ENCODE peak calls at places on chromosomes 6 and 20, in five cellular contexts. K is mucosa of gallbladder; F is stimulated activated naive B cell treated with anti-CD40 and anti-IgM and Interleukin-4, amounts not matched to agents 10 μg/mL and 1 μg/mL and 100 μg/mL, for 72 hours; R is NCI-H1092 treated with DMSO at 0.1 percent for 48 hours; Y is HEK293T. E is an unnamed sample.

GRCh38 chr20:54093423-54094267 is 23.3 kb upstream of the BCAS1 start:
- DNase-seq in K (no peak), F (no peak), R (no peak), Y (no peak), E (no peak)

GRCh38 chr6:54426995-54427394 is 118.8 kb downstream of the TINAG start:
- DNase-seq in K (no peak), F (no peak), R (no peak), Y (no peak), E (no peak)

GRCh38 chr6:134063966-134064445 is 11.6 kb upstream of the SLC2A12 start:
- DNase-seq in K (peak; percentile 79), F (peak; percentile 35), R (peak; percentile 85), Y (peak; percentile 90), E (no peak)

GRCh38 chr20:61450549-61450948 is 198.5 kb downstream of the CDH4 start:
- DNase-seq in K (no peak), F (no peak), R (no peak), Y (no peak), E (no peak)

GRCh38 chr6:33692078-33692759 is 19.3 kb downstream of the UQCC2 start:
- DNase-seq in K (no peak), F (no peak), R (no peak), Y (no peak), E (no peak)

GRCh38 chr6:84220809-84221409 is 6.5 kb downstream of the CEP162 start:
- DNase-seq in K (no peak), F (no peak), R (peak; percentile 2), Y (no peak), E (no peak)

GRCh38 chr6:82951389-82951788 is 114.3 kb downstream of the UBE3D start:
- DNase-seq in K (no peak), F (no peak), R (no peak), Y (no peak), E (no peak)

GRCh38 chr20:58911970-58912369 is 59.5 kb downstream of the GNAS start:
- DNase-seq in K (no peak), F (no peak), R (no peak), Y (no peak), E (no peak)

GRCh38 chr6:37418727-37419126 is 14.3 kb upstream of the CMTR1 start:
- DNase-seq in K (no peak), F (no peak), R (no peak), Y (no peak), E (no peak)

GRCh38 chr6:43716099-43716498 is 28.5 kb upstream of the MRPS18A start:
- DNase-seq in K (no peak), F (no peak), R (peak; percentile 87), Y (no peak), E (no peak)

GRCh38 chr6:105028898-105029297 is 72.0 kb downstream of the LIN28B start:
- DNase-seq in K (no peak), F (no peak), R (no peak), Y (no peak), E (no peak)

GRCh38 chr6:108106694-108107093 is 32.2 kb upstream of the OSTM1 start:
- DNase-seq in K (no peak), F (no peak), R (no peak), Y (no peak), E (no peak)

GRCh38 chr20:19074828-19075516 is 137.5 kb upstream of the SLC24A3 start:
- DNase-seq in K (no peak), F (peak; percentile 60), R (no peak), Y (no peak), E (peak; percentile 74)

GRCh38 chr6:61614119-61614518 is 671.9 kb downstream of the KHDRBS2 start:
- DNase-seq in K (no peak), F (no peak), R (no peak), Y (no peak), E (no peak)

GRCh38 chr20:37189617-37190016 is 10.3 kb upstream of the MROH8 start:
- DNase-seq in K (no peak), F (no peak), R (no peak), Y (no peak), E (no peak)

GRCh38 chr6:169397684-169398083 is 144.0 kb upstream of the THBS2 start:
- DNase-seq in K (peak; percentile 3), F (no peak), R (no peak), Y (no peak), E (no peak)

GRCh38 chr6:129671442-129672344 is 38.3 kb downstream of the ARHGAP18 start:
- DNase-seq in K (peak; percentile 45), F (peak; percentile 50), R (no peak), Y (no peak), E (peak; percentile 79)

GRCh38 chr6:107032051-107032450 is 4.1 kb downstream of the MTRES1 start:
- DNase-seq in K (no peak), F (no peak), R (no peak), Y (no peak), E (no peak)

GRCh38 chr6:15739353-15739752 is 76.5 kb upstream of the DTNBP1 start:
- DNase-seq in K (no peak), F (no peak), R (no peak), Y (no peak), E (no peak)

GRCh38 chr20:434661-435419 is 26.7 kb downstream of the RBCK1 start:
- DNase-seq in K (no peak), F (no peak), R (no peak), Y (no peak), E (no peak)

GRCh38 chr6:70673601-70674000 is 5.9 kb downstream of the SMAP1 start:
- DNase-seq in K (no peak), F (no peak), R (no peak), Y (no peak), E (no peak)

GRCh38 chr20:47773381-47773786 is 11.9 kb downstream of the SULF2 start:
- DNase-seq in K (peak; percentile 17), F (no peak), R (no peak), Y (no peak), E (no peak)

GRCh38 chr6:146551545-146551944 is 7.9 kb downstream of the RAB32 start:
- DNase-seq in K (no peak), F (no peak), R (no peak), Y (peak; percentile 19), E (no peak)

GRCh38 chr6:155646443-155646842 is 190.8 kb upstream of the NOX3 start:
- DNase-seq in K (no peak), F (no peak), R (no peak), Y (peak; percentile 59), E (no peak)

E was measured in CD14-positive monocyte.